ENCODE peak calls at places on chromosomes 11 and 22, in four cellular contexts. One of them, this sample, is unnamed. For H3K27me3, the result is how much of the 10 kb centered on the place peaks cover.

GRCh38 chr22:28029201-28029948 is 110.3 kb upstream of the PITPNB start:
- DNase-seq in ovary: no peak
- DNase-seq in stomach: peak
- DNase-seq in breast epithelium: peak
- DNase-seq in this sample: peak

GRCh38 chr22:29799217-29799680 is 32.1 kb downstream of the UQCR10 start:
- DNase-seq in ovary: peak
- DNase-seq in stomach: peak
- DNase-seq in breast epithelium: peak
- DNase-seq in this sample: peak

GRCh38 chr11:74388678-74389327 is 9.4 kb downstream of the PGM2L1 start:
- DNase-seq in ovary: peak
- DNase-seq in stomach: peak
- DNase-seq in breast epithelium: no peak
- DNase-seq in this sample: peak

GRCh38 chr11:31387379-31387778 is 17.7 kb downstream of the DNAJC24 start:
- DNase-seq in ovary: no peak
- DNase-seq in stomach: no peak
- DNase-seq in breast epithelium: no peak
- DNase-seq in this sample: no peak

GRCh38 chr11:12806113-12806512 is 131.9 kb downstream of the TEAD1 start:
- DNase-seq in ovary: no peak
- DNase-seq in stomach: no peak
- DNase-seq in breast epithelium: no peak
- DNase-seq in this sample: no peak

GRCh38 chr11:69040581-69041260 is 8.0 kb upstream of the TPCN2 start:
- DNase-seq in ovary: no peak
- DNase-seq in stomach: no peak
- DNase-seq in breast epithelium: no peak
- DNase-seq in this sample: no peak

GRCh38 chr11:36062796-36063380 is 119.0 kb downstream of the LDLRAD3 start:
- DNase-seq in ovary: peak
- DNase-seq in stomach: no peak
- DNase-seq in breast epithelium: no peak
- DNase-seq in this sample: no peak

GRCh38 chr11:17076517-17077239 is 789 bp downstream of the RPS13 start:
- DNase-seq in ovary: no peak
- DNase-seq in stomach: no peak
- DNase-seq in breast epithelium: no peak
- DNase-seq in this sample: peak

GRCh38 chr11:31784645-31785044 is 26.5 kb downstream of the PAX6 start:
- DNase-seq in ovary: no peak
- DNase-seq in stomach: no peak
- DNase-seq in breast epithelium: no peak
- DNase-seq in this sample: no peak

GRCh38 chr11:92793189-92793588 is 176.3 kb upstream of the MTNR1B start:
- DNase-seq in ovary: no peak
- DNase-seq in stomach: no peak
- DNase-seq in breast epithelium: no peak
- DNase-seq in this sample: no peak

GRCh38 chr11:58024601-58025091 is 965 bp downstream of the OR9Q1 start:
- DNase-seq in ovary: peak
- DNase-seq in stomach: peak
- DNase-seq in breast epithelium: peak
- DNase-seq in this sample: peak

GRCh38 chr11:66495401-66495844 is 15.0 kb upstream of the BBS1 start:
- DNase-seq in ovary: no peak
- DNase-seq in stomach: no peak
- DNase-seq in breast epithelium: no peak
- DNase-seq in this sample: no peak

GRCh38 chr11:60831501-60832079 is 10.3 kb upstream of the CCDC86 start:
- DNase-seq in ovary: no peak
- DNase-seq in stomach: no peak
- DNase-seq in breast epithelium: no peak
- DNase-seq in this sample: no peak

GRCh38 chr22:35624547-35624946 is 7.4 kb upstream of the MB start:
- DNase-seq in ovary: no peak
- DNase-seq in stomach: no peak
- DNase-seq in breast epithelium: no peak
- DNase-seq in this sample: no peak

GRCh38 chr11:124886476-124886875 is 11.2 kb downstream of the ROBO4 start:
- DNase-seq in ovary: peak
- DNase-seq in stomach: no peak
- DNase-seq in breast epithelium: no peak
- DNase-seq in this sample: no peak

GRCh38 chr22:19955241-19956128 is 13.9 kb upstream of the TXNRD2 start:
- DNase-seq in ovary: no peak
- DNase-seq in stomach: no peak
- DNase-seq in breast epithelium: no peak
- DNase-seq in this sample: no peak

GRCh38 chr22:23386245-23386631 is 193.9 kb downstream of the IGLL1 start:
- DNase-seq in ovary: no peak
- DNase-seq in stomach: no peak
- DNase-seq in breast epithelium: no peak
- DNase-seq in this sample: no peak

GRCh38 chr11:31366795-31367194 is 2.7 kb downstream of the DCDC1 start:
- DNase-seq in ovary: no peak
- DNase-seq in stomach: no peak
- DNase-seq in breast epithelium: no peak
- DNase-seq in this sample: no peak

GRCh38 chr11:2928605-2929510 is at the start of gene PHLDA2:
- DNase-seq in ovary: no peak
- DNase-seq in stomach: peak
- DNase-seq in breast epithelium: peak
- DNase-seq in this sample: peak

GRCh38 chr11:124078591-124078990 is 36.7 kb upstream of the VWA5A start:
- DNase-seq in ovary: no peak
- DNase-seq in stomach: no peak
- DNase-seq in breast epithelium: no peak
- DNase-seq in this sample: no peak

GRCh38 chr11:85810871-85811611 is at the start of gene SYTL2:
- DNase-seq in ovary: peak
- DNase-seq in stomach: peak
- DNase-seq in breast epithelium: peak
- DNase-seq in this sample: peak

GRCh38 chr11:46930089-46930488 is 6.5 kb upstream of the CSTPP1 start:
- DNase-seq in ovary: no peak
- DNase-seq in stomach: no peak
- DNase-seq in breast epithelium: no peak
- DNase-seq in this sample: no peak

GRCh38 chr11:82864268-82864667 is 36.0 kb downstream of the PRCP start:
- DNase-seq in ovary: peak
- DNase-seq in stomach: peak
- DNase-seq in breast epithelium: no peak
- DNase-seq in this sample: peak

GRCh38 chr11:132008226-132008625 is 637.8 kb downstream of the NTM start:
- DNase-seq in ovary: no peak
- DNase-seq in stomach: no peak
- DNase-seq in breast epithelium: no peak
- DNase-seq in this sample: no peak

GRCh38 chr22:32830473-32830872 is 29.0 kb downstream of the TIMP3 start:
- DNase-seq in ovary: peak
- DNase-seq in stomach: no peak
- DNase-seq in breast epithelium: peak
- DNase-seq in this sample: no peak

GRCh38 chr11:76184551-76184993 is 21.7 kb downstream of the WNT11 start:
- DNase-seq in ovary: no peak
- DNase-seq in stomach: no peak
- DNase-seq in breast epithelium: no peak
- DNase-seq in this sample: no peak

GRCh38 chr11:18748766-18749375 is 22.9 kb upstream of the IGSF22 start:
- DNase-seq in ovary: no peak
- DNase-seq in stomach: no peak
- DNase-seq in breast epithelium: no peak
- DNase-seq in this sample: no peak

GRCh38 chr22:45033136-45033535 is 23.3 kb upstream of the PHF21B start:
- DNase-seq in ovary: no peak
- DNase-seq in stomach: no peak
- DNase-seq in breast epithelium: no peak
- DNase-seq in this sample: no peak

GRCh38 chr22:24175160-24175808 is 6.0 kb upstream of the SUSD2 start:
- DNase-seq in ovary: peak
- DNase-seq in stomach: peak
- DNase-seq in breast epithelium: peak
- DNase-seq in this sample: peak

GRCh38 chr22:22463855-22464540 is 44.5 kb downstream of the ZNF280B start:
- DNase-seq in ovary: peak
- DNase-seq in stomach: peak
- DNase-seq in breast epithelium: no peak
- DNase-seq in this sample: peak

GRCh38 chr22:49726701-49727101 is 101.0 kb downstream of the BRD1 start:
- DNase-seq in ovary: no peak
- DNase-seq in stomach: no peak
- DNase-seq in breast epithelium: peak
- DNase-seq in this sample: no peak

GRCh38 chr11:79108851-79109250 is 332.0 kb downstream of the TENM4 start:
- DNase-seq in ovary: no peak
- DNase-seq in stomach: no peak
- DNase-seq in breast epithelium: no peak
- DNase-seq in this sample: no peak

GRCh38 chr11:36361901-36362391 is 65.9 kb downstream of the PRR5L start:
- DNase-seq in ovary: peak
- DNase-seq in stomach: no peak
- DNase-seq in breast epithelium: no peak
- DNase-seq in this sample: peak

GRCh38 chr11:43644626-43645299 is 35.8 kb upstream of the HSD17B12 start:
- DNase-seq in ovary: no peak
- DNase-seq in stomach: no peak
- DNase-seq in breast epithelium: no peak
- DNase-seq in this sample: no peak

GRCh38 chr22:26323013-26323412 is 106.0 kb upstream of the ASPHD2 start:
- DNase-seq in ovary: no peak
- DNase-seq in stomach: no peak
- DNase-seq in breast epithelium: no peak
- DNase-seq in this sample: no peak
- TF ChIP-seq POLR2A in ovary: no peak
- TF ChIP-seq POLR2A in stomach: no peak
- TF ChIP-seq POLR2A in breast epithelium: no peak
- TF ChIP-seq POLR2A in this sample: no peak

DNA sequence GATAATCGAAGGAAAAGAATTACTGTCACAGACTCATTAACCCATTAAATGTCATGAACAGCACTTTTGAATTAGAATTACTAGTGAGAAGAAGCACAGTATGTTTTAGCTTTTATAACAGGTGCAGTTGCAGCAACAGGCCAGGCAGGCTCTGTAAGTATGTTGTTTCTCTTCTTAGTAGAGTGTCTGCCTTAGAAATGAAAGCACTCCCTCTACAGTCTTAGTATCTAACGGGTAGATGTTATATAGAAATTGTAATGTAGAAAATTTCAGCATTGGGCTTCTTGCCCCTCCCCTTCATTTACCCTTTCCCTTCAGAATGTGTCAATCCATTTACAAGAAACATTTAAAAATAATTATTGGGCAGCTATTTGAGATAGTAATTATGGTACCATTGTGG is 87.4 kb downstream of the HIPK3 start:
- DNase-seq in ovary: no peak
- DNase-seq in stomach: no peak
- DNase-seq in breast epithelium: no peak
- DNase-seq in this sample: no peak
- TF ChIP-seq CTCF in ovary: no peak
- TF ChIP-seq CTCF in stomach: no peak
- TF ChIP-seq CTCF in breast epithelium: no peak
- TF ChIP-seq CTCF in this sample: no peak

DNA sequence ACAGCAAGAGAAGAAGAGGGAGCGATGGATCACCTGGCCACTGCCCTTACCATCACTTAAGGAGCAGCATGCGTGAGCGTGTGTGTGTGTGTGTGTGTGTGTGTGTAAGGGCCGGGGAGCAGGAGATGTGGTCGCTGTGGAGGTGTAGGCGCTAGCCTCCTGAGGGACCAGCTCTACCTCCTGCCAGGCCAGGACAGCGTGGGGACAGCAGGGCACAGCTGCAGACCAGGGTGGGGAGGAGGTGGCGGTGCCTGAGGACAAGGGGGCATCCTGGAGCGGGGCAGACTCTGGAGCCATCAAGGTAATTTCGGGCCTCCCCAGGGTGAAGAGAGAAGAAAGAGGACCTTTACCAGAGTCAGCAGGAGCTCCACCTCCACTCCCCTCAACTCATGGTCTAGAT is 100.8 kb upstream of the THY1 start:
- DNase-seq in ovary: no peak
- DNase-seq in stomach: no peak
- DNase-seq in breast epithelium: no peak
- DNase-seq in this sample: no peak
- H3K27me3 ChIP-seq in ovary: under half
- H3K27me3 ChIP-seq in stomach: under half
- H3K27me3 ChIP-seq in breast epithelium: under half
- H3K27me3 ChIP-seq in this sample: under half

DNA sequence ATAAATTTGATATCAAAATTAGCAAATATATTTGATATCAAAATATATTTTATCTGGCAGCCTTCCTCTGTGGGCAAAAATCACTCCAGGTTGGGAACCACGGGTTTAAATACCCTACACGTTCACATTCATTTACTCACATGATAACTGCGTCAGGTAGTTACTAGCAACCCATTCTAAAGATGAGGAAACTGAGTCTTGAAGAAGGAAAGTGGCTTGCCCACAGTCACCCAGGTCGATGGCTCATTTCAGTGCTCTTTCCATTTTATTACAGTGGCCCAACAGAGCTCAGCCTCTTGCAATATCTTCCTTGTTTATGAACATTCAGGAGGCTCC is 19.2 kb upstream of the CDON start:
- DNase-seq in ovary: no peak
- DNase-seq in stomach: no peak
- DNase-seq in breast epithelium: no peak
- DNase-seq in this sample: no peak
- TF ChIP-seq POLR2A in ovary: no peak
- TF ChIP-seq POLR2A in stomach: no peak
- TF ChIP-seq POLR2A in breast epithelium: no peak
- TF ChIP-seq POLR2A in this sample: no peak

DNA sequence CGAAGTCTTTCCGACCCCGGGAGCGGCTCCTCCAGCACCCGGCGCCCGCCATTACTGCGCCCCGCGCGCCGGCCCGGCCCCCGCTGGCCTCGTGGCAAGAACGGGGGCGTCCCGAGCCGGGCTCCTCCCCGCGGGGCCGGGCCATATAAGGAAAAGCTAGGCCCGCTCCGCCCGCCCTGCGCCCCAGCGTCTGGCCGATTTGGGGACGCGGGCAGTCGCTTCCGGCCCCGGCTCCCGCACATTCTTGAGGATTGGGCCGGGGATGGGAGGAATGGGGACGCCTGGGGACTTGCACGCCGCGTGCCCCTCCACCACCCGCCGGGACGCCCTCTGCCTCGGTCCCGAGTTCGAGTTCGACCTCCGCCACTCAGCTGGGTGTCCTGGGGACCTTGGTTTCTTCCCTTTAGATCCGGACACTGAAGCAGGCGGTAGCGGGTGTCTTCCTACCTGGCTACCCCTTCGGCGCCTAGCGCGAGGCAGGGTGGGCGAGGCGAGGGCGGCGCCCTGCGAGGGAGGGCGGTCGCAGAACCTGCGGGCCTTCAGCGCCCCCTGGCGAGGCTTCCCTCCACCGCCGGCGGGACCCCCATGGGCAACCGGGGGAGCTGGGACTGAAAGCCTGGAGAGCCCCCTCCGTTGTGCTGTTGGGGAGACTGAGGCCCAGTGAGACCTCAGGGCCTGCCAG is 3.8 kb downstream of the SMTN start:
- DNase-seq in ovary: peak
- DNase-seq in stomach: peak
- DNase-seq in breast epithelium: peak
- DNase-seq in this sample: peak
- TF ChIP-seq CTCF in ovary: peak
- TF ChIP-seq CTCF in stomach: no peak
- TF ChIP-seq CTCF in breast epithelium: peak
- TF ChIP-seq CTCF in this sample: peak

This sample was measured in testis.